ENCODE peak calls at places on chromosomes 12 and 14, in ten cellular contexts. One of them, this sample, is unnamed.

GRCh38 chr14:68667313-68667791 is 125.5 kb downstream of the ZFP36L1 start:
- DNase-seq in EH: peak; percentile 74
- DNase-seq in stimulated activated CD8-positive, alpha-beta memory T cell treated with anti-CD3 and anti-CD28 coated beads, Interleukin-7, amount 100 ng/mL, for 4 hours: no peak
- DNase-seq in COR-L47: no peak
- DNase-seq in ACHN: no peak
- DNase-seq in activated naive CD4-positive, alpha-beta T cell: no peak
- DNase-seq in GM20000: no peak
- DNase-seq in Right ventricle myocardium superior: no peak
- DNase-seq in HFF-Myc: no peak
- DNase-seq in substantia nigra: no peak
- DNase-seq in this sample: no peak

GRCh38 chr14:29216316-29216715 is 449.7 kb downstream of the FOXG1 start:
- DNase-seq in COR-L47: peak; percentile 99
- DNase-seq in HFF-Myc: no peak
- DNase-seq in activated naive CD4-positive, alpha-beta T cell: no peak
- DNase-seq in Right ventricle myocardium superior: no peak
- DNase-seq in stimulated activated CD8-positive, alpha-beta memory T cell treated with anti-CD3 and anti-CD28 coated beads, Interleukin-7, amount 100 ng/mL, for 4 hours: no peak
- DNase-seq in EH: no peak
- DNase-seq in substantia nigra: no peak
- DNase-seq in ACHN: no peak
- DNase-seq in GM20000: no peak
- DNase-seq in this sample: no peak

GRCh38 chr14:72901361-72901760 is 7.5 kb upstream of the DPF3 start:
- DNase-seq in COR-L47: no peak
- DNase-seq in HFF-Myc: no peak
- DNase-seq in GM20000: no peak
- DNase-seq in substantia nigra: no peak
- DNase-seq in EH: no peak
- DNase-seq in activated naive CD4-positive, alpha-beta T cell: no peak
- DNase-seq in ACHN: no peak
- DNase-seq in stimulated activated CD8-positive, alpha-beta memory T cell treated with anti-CD3 and anti-CD28 coated beads, Interleukin-7, amount 100 ng/mL, for 4 hours: no peak
- DNase-seq in Right ventricle myocardium superior: no peak
- DNase-seq in this sample: no peak

GRCh38 chr12:38639625-38640024 is 265.8 kb downstream of the CPNE8 start:
- DNase-seq in HFF-Myc: no peak
- DNase-seq in EH: no peak
- DNase-seq in activated naive CD4-positive, alpha-beta T cell: no peak
- DNase-seq in COR-L47: no peak
- DNase-seq in Right ventricle myocardium superior: no peak
- DNase-seq in stimulated activated CD8-positive, alpha-beta memory T cell treated with anti-CD3 and anti-CD28 coated beads, Interleukin-7, amount 100 ng/mL, for 4 hours: no peak
- DNase-seq in substantia nigra: no peak
- DNase-seq in ACHN: no peak
- DNase-seq in GM20000: no peak
- DNase-seq in this sample: no peak

GRCh38 chr14:26444745-26445144 is 153.1 kb downstream of the NOVA1 start:
- DNase-seq in stimulated activated CD8-positive, alpha-beta memory T cell treated with anti-CD3 and anti-CD28 coated beads, Interleukin-7, amount 100 ng/mL, for 4 hours: no peak
- DNase-seq in Right ventricle myocardium superior: no peak
- DNase-seq in substantia nigra: no peak
- DNase-seq in GM20000: no peak
- DNase-seq in HFF-Myc: no peak
- DNase-seq in COR-L47: no peak
- DNase-seq in ACHN: peak; percentile 34
- DNase-seq in activated naive CD4-positive, alpha-beta T cell: no peak
- DNase-seq in EH: no peak
- DNase-seq in this sample: no peak

GRCh38 chr12:42588981-42589464 is 523 bp downstream of the PRICKLE1 start:
- DNase-seq in Right ventricle myocardium superior: peak; percentile 50
- DNase-seq in substantia nigra: no peak
- DNase-seq in HFF-Myc: no peak
- DNase-seq in activated naive CD4-positive, alpha-beta T cell: no peak
- DNase-seq in ACHN: peak; percentile 68
- DNase-seq in COR-L47: no peak
- DNase-seq in EH: peak; percentile 28
- DNase-seq in stimulated activated CD8-positive, alpha-beta memory T cell treated with anti-CD3 and anti-CD28 coated beads, Interleukin-7, amount 100 ng/mL, for 4 hours: no peak
- DNase-seq in GM20000: peak; percentile 51
- DNase-seq in this sample: peak; percentile 40

GRCh38 chr12:66190519-66191406 is 1.7 kb downstream of the IRAK3 start:
- DNase-seq in stimulated activated CD8-positive, alpha-beta memory T cell treated with anti-CD3 and anti-CD28 coated beads, Interleukin-7, amount 100 ng/mL, for 4 hours: no peak
- DNase-seq in Right ventricle myocardium superior: no peak
- DNase-seq in substantia nigra: no peak
- DNase-seq in EH: peak; percentile 41
- DNase-seq in COR-L47: no peak
- DNase-seq in ACHN: no peak
- DNase-seq in activated naive CD4-positive, alpha-beta T cell: no peak
- DNase-seq in HFF-Myc: peak; percentile 31
- DNase-seq in GM20000: no peak
- DNase-seq in this sample: no peak

GRCh38 chr14:99566009-99566389 is 38.0 kb downstream of the CCDC85C start:
- DNase-seq in stimulated activated CD8-positive, alpha-beta memory T cell treated with anti-CD3 and anti-CD28 coated beads, Interleukin-7, amount 100 ng/mL, for 4 hours: no peak
- DNase-seq in COR-L47: peak; percentile 33
- DNase-seq in HFF-Myc: no peak
- DNase-seq in substantia nigra: no peak
- DNase-seq in EH: peak; percentile 34
- DNase-seq in GM20000: no peak
- DNase-seq in activated naive CD4-positive, alpha-beta T cell: no peak
- DNase-seq in Right ventricle myocardium superior: no peak
- DNase-seq in ACHN: peak; percentile 44
- DNase-seq in this sample: no peak

GRCh38 chr12:94717656-94718055 is 67.3 kb upstream of the TMCC3 start:
- DNase-seq in ACHN: no peak
- DNase-seq in Right ventricle myocardium superior: no peak
- DNase-seq in HFF-Myc: no peak
- DNase-seq in EH: no peak
- DNase-seq in substantia nigra: no peak
- DNase-seq in GM20000: no peak
- DNase-seq in COR-L47: no peak
- DNase-seq in stimulated activated CD8-positive, alpha-beta memory T cell treated with anti-CD3 and anti-CD28 coated beads, Interleukin-7, amount 100 ng/mL, for 4 hours: no peak
- DNase-seq in activated naive CD4-positive, alpha-beta T cell: no peak
- DNase-seq in this sample: no peak

GRCh38 chr14:93173943-93174395 is 10.7 kb downstream of the MOAP1 start:
- DNase-seq in HFF-Myc: no peak
- DNase-seq in stimulated activated CD8-positive, alpha-beta memory T cell treated with anti-CD3 and anti-CD28 coated beads, Interleukin-7, amount 100 ng/mL, for 4 hours: no peak
- DNase-seq in GM20000: no peak
- DNase-seq in ACHN: no peak
- DNase-seq in Right ventricle myocardium superior: no peak
- DNase-seq in COR-L47: no peak
- DNase-seq in activated naive CD4-positive, alpha-beta T cell: no peak
- DNase-seq in substantia nigra: no peak
- DNase-seq in EH: peak; percentile 9
- DNase-seq in this sample: no peak

GRCh38 chr14:104434214-104435076 is 145.1 kb upstream of the C14orf180 start:
- DNase-seq in EH: no peak
- DNase-seq in COR-L47: no peak
- DNase-seq in HFF-Myc: no peak
- DNase-seq in GM20000: peak; percentile 11
- DNase-seq in activated naive CD4-positive, alpha-beta T cell: no peak
- DNase-seq in stimulated activated CD8-positive, alpha-beta memory T cell treated with anti-CD3 and anti-CD28 coated beads, Interleukin-7, amount 100 ng/mL, for 4 hours: no peak
- DNase-seq in ACHN: no peak
- DNase-seq in Right ventricle myocardium superior: peak; percentile 32
- DNase-seq in substantia nigra: no peak
- DNase-seq in this sample: no peak

GRCh38 chr14:90561031-90561430 is 164.2 kb downstream of the CALM1 start:
- DNase-seq in activated naive CD4-positive, alpha-beta T cell: no peak
- DNase-seq in HFF-Myc: no peak
- DNase-seq in substantia nigra: no peak
- DNase-seq in COR-L47: no peak
- DNase-seq in stimulated activated CD8-positive, alpha-beta memory T cell treated with anti-CD3 and anti-CD28 coated beads, Interleukin-7, amount 100 ng/mL, for 4 hours: no peak
- DNase-seq in EH: no peak
- DNase-seq in ACHN: no peak
- DNase-seq in Right ventricle myocardium superior: peak; percentile 7
- DNase-seq in GM20000: no peak
- DNase-seq in this sample: no peak

This sample was measured in lung microvascular endothelial cell.